ENCODE peak calls at places on chromosomes 12 and 14, in nine cellular contexts. M, A, P, B, H, L, Z, Y and E are unnamed samples.

GRCh38 chr12:42237853-42238239 is 202 bp downstream of the YAF2 start:
- DNase-seq in M (peak; percentile 38), A (no peak), P (no peak), B (no peak), H (no peak), L (no peak), Z (no peak), Y (no peak), E (no peak)

GRCh38 chr14:51533160-51533559 is 118.5 kb upstream of the FRMD6 start:
- DNase-seq in M (no peak), A (no peak), P (no peak), B (no peak), H (no peak), L (peak; percentile 65), Z (no peak), Y (no peak), E (no peak)

GRCh38 chr12:107126688-107127481 is 33.5 kb upstream of the CRY1 start:
- DNase-seq in M (peak; percentile 36), A (no peak), P (no peak), B (no peak), H (no peak), L (peak; percentile 42), Z (no peak), Y (peak; percentile 42), E (no peak)

GRCh38 chr14:75522919-75523318 is 650 bp downstream of the BATF start:
- DNase-seq in M (no peak), A (no peak), P (no peak), B (no peak), H (no peak), L (no peak), Z (no peak), Y (no peak), E (no peak)

GRCh38 chr14:61438497-61438859 is 117.1 kb downstream of the PRKCH start:
- DNase-seq in M (no peak), A (no peak), P (no peak), B (no peak), H (no peak), L (no peak), Z (no peak), Y (no peak), E (no peak)

GRCh38 chr14:72740504-72740961 is 153.4 kb downstream of the DPF3 start:
- DNase-seq in M (no peak), A (peak; percentile 34), P (no peak), B (no peak), H (no peak), L (no peak), Z (no peak), Y (no peak), E (no peak)

GRCh38 chr12:33265037-33265436 is 174.6 kb downstream of the SYT10 start:
- DNase-seq in M (no peak), A (no peak), P (no peak), B (no peak), H (no peak), L (no peak), Z (no peak), Y (no peak), E (no peak)

GRCh38 chr12:65695077-65695865 is 129.0 kb upstream of the HMGA2 start:
- DNase-seq in M (no peak), A (no peak), P (no peak), B (no peak), H (no peak), L (peak; percentile 98), Z (peak; percentile 77), Y (no peak), E (peak; percentile 79)

GRCh38 chr12:57188090-57188425 is 28.5 kb upstream of the NXPH4 start:
- DNase-seq in M (no peak), A (no peak), P (no peak), B (no peak), H (no peak), L (no peak), Z (no peak), Y (no peak), E (no peak)

GRCh38 chr12:63206908-63207307 is 55.9 kb upstream of the AVPR1A start:
- DNase-seq in M (no peak), A (no peak), P (no peak), B (no peak), H (no peak), L (no peak), Z (no peak), Y (peak; percentile 74), E (peak; percentile 12)

GRCh38 chr12:130456375-130457199 is 118.9 kb downstream of the PIWIL1 start:
- DNase-seq in M (no peak), A (no peak), P (no peak), B (peak; percentile 64), H (no peak), L (no peak), Z (no peak), Y (peak; percentile 73), E (peak; percentile 78)

GRCh38 chr12:62683724-62684501 is 217.3 kb downstream of the MON2 start:
- DNase-seq in M (no peak), A (no peak), P (no peak), B (peak; percentile 54), H (no peak), L (no peak), Z (no peak), Y (no peak), E (peak; percentile 19)

GRCh38 chr12:62640910-62641448 is 174.4 kb downstream of the MON2 start:
- DNase-seq in M (no peak), A (peak; percentile 66), P (no peak), B (no peak), H (no peak), L (peak; percentile 76), Z (no peak), Y (no peak), E (no peak)

GRCh38 chr14:104277416-104278213 is 139.2 kb downstream of the KIF26A start:
- DNase-seq in M (peak; percentile 24), A (no peak), P (no peak), B (no peak), H (no peak), L (no peak), Z (peak; percentile 11), Y (no peak), E (peak; percentile 4)

GRCh38 chr12:599756-600155 is 63.5 kb downstream of the NINJ2 start:
- DNase-seq in M (no peak), A (no peak), P (no peak), B (no peak), H (no peak), L (no peak), Z (peak; percentile 14), Y (no peak), E (no peak)

GRCh38 chr12:104137175-104137901 is 672 bp downstream of the NFYB start:
- DNase-seq in M (peak; percentile 66), A (peak; percentile 78), P (peak; percentile 32), B (peak; percentile 44), H (peak; percentile 68), L (peak; percentile 35), Z (peak; percentile 39), Y (peak; percentile 31), E (peak; percentile 47)

GRCh38 chr14:72714871-72715214 is 179.1 kb downstream of the DPF3 start:
- DNase-seq in M (no peak), A (no peak), P (no peak), B (peak; percentile 34), H (no peak), L (no peak), Z (no peak), Y (no peak), E (no peak)

GRCh38 chr14:104600141-104600643 is 4.4 kb downstream of the TMEM179 start:
- DNase-seq in M (peak; percentile 67), A (no peak), P (no peak), B (no peak), H (no peak), L (no peak), Z (no peak), Y (no peak), E (peak; percentile 35)

GRCh38 chr12:127107744-127108143 is 1159.2 kb upstream of the TMEM132C start:
- DNase-seq in M (no peak), A (no peak), P (no peak), B (no peak), H (no peak), L (peak; percentile 84), Z (no peak), Y (no peak), E (no peak)

GRCh38 chr14:103904493-103905107 is 23.7 kb upstream of the TDRD9 start:
- DNase-seq in M (no peak), A (no peak), P (no peak), B (no peak), H (no peak), L (no peak), Z (no peak), Y (no peak), E (no peak)

GRCh38 chr12:49795654-49796105 is 32.5 kb downstream of the NCKAP5L start:
- DNase-seq in M (no peak), A (no peak), P (no peak), B (no peak), H (no peak), L (no peak), Z (no peak), Y (no peak), E (no peak)

GRCh38 chr12:115736360-115736759 is 541.1 kb downstream of the MED13L start:
- DNase-seq in M (no peak), A (no peak), P (no peak), B (no peak), H (no peak), L (no peak), Z (no peak), Y (no peak), E (no peak)

GRCh38 chr12:117009759-117010158 is 89.5 kb downstream of the TESC start:
- DNase-seq in M (no peak), A (no peak), P (no peak), B (no peak), H (no peak), L (no peak), Z (no peak), Y (no peak), E (no peak)

GRCh38 chr12:132724506-132725220 is 14.0 kb downstream of the PGAM5 start:
- DNase-seq in M (peak; percentile 86), A (no peak), P (no peak), B (no peak), H (no peak), L (no peak), Z (no peak), Y (no peak), E (no peak)

GRCh38 chr14:100146548-100147091 is 12.8 kb downstream of the DEGS2 start:
- DNase-seq in M (no peak), A (no peak), P (no peak), B (no peak), H (no peak), L (no peak), Z (no peak), Y (no peak), E (no peak)

GRCh38 chr12:26895672-26896071 is 42.1 kb downstream of the INTS13 start:
- DNase-seq in M (no peak), A (no peak), P (no peak), B (no peak), H (no peak), L (no peak), Z (no peak), Y (no peak), E (no peak)

GRCh38 chr14:37616853-37617252 is 21.4 kb downstream of the TTC6 start:
- DNase-seq in M (no peak), A (no peak), P (no peak), B (no peak), H (no peak), L (no peak), Z (no peak), Y (no peak), E (no peak)

GRCh38 chr14:92880351-92880750 is 42.6 kb upstream of the CHGA start:
- DNase-seq in M (no peak), A (no peak), P (no peak), B (no peak), H (no peak), L (no peak), Z (no peak), Y (no peak), E (no peak)

GRCh38 chr14:101252443-101253214 is 308.7 kb upstream of the DIO3 start:
- DNase-seq in M (no peak), A (no peak), P (no peak), B (no peak), H (no peak), L (no peak), Z (no peak), Y (no peak), E (no peak)